ENCODE peak calls at places on chromosomes 11 and 22, in five cellular contexts. G, F, D, W and J are unnamed samples.
A peak's percentile ranks its signal among the peaks of the same experiment; 100 is the strongest.

GRCh38 chr11:124812876-124813275 is 12.7 kb upstream of the MSANTD2 start:
- DNase-seq in W (peak; percentile 60), G (peak; percentile 19), D (no peak), F (no peak), J (no peak)

GRCh38 chr11:83278351-83278750 is 7.8 kb downstream of the CCDC90B start:
- DNase-seq in F (no peak), D (no peak), G (no peak), W (peak; percentile 78), J (no peak)

GRCh38 chr11:35649984-35650383 is 12.6 kb upstream of the TRIM44 start:
- DNase-seq in G (peak; percentile 66), D (no peak), F (no peak), W (peak; percentile 79), J (no peak)

GRCh38 chr11:9577032-9577431 is 3.6 kb downstream of the WEE1 start:
- DNase-seq in F (no peak), D (no peak), G (peak; percentile 66), W (peak; percentile 69), J (no peak)

GRCh38 chr11:120054753-120055045 is 83.2 kb downstream of the TRIM29 start:
- DNase-seq in G (no peak), D (no peak), F (no peak), W (no peak), J (no peak)

GRCh38 chr11:31645747-31646146 is 136.2 kb downstream of the ELP4 start:
- DNase-seq in F (no peak), G (peak; percentile 79), D (no peak), W (peak; percentile 95), J (no peak)

GRCh38 chr22:46477967-46478635 is 59.3 kb downstream of the CELSR1 start:
- DNase-seq in G (no peak), D (no peak), F (no peak), W (no peak), J (no peak)

GRCh38 chr11:100918551-100919500 is 210.8 kb downstream of the PGR start:
- DNase-seq in D (peak; percentile 32), G (no peak), W (peak; percentile 42), F (no peak), J (no peak)

GRCh38 chr11:313787-314547 is at the start of gene IFITM1:
- DNase-seq in F (peak; percentile 82), W (peak; percentile 68), D (peak; percentile 62), G (peak; percentile 33), J (no peak)

GRCh38 chr22:20155330-20156041 is 4.6 kb upstream of the CCDC188 start:
- DNase-seq in D (peak; percentile 28), F (peak; percentile 16), G (peak; percentile 49), W (peak; percentile 73), J (peak; percentile 43)

GRCh38 chr22:38789606-38790005 is 4.3 kb downstream of the DNAL4 start:
- DNase-seq in D (no peak), F (no peak), W (no peak), G (no peak), J (no peak)

GRCh38 chr22:23093090-23093788 is 22.9 kb downstream of the GNAZ start:
- DNase-seq in F (no peak), G (no peak), W (no peak), D (no peak), J (no peak)

GRCh38 chr11:73175551-73176144 is 33.5 kb upstream of the FCHSD2 start:
- DNase-seq in W (no peak), G (no peak), D (no peak), F (no peak), J (no peak)

GRCh38 chr11:73177380-73178091 is 35.4 kb upstream of the FCHSD2 start:
- DNase-seq in G (peak; percentile 55), W (peak; percentile 29), F (no peak), D (no peak), J (no peak)

GRCh38 chr11:73178092-73178539 is 36.0 kb upstream of the FCHSD2 start:
- DNase-seq in F (peak; percentile 73), G (peak; percentile 73), W (peak; percentile 74), D (peak; percentile 82), J (peak; percentile 61)

GRCh38 chr11:73176145-73176891 is 34.2 kb upstream of the FCHSD2 start:
- DNase-seq in G (no peak), F (no peak), D (no peak), W (no peak), J (no peak)

DNA sequence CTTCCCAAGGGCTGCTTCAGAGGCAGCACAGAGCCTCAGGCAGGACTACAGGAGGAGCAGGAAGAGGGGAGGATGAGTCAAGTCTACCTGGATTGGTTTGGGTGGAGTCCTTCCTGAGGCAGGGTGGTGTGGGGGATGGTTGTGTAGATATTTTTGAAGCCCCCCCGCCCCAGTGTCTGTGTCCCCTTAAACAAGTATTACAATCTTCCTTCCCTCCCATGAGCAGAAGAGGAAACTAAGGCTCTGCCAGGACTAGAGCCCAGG is 34.7 kb upstream of the FCHSD2 start:
- DNase-seq in D (no peak), G (peak; percentile 52), W (no peak), F (no peak), J (no peak)
- H3K4me1 ChIP-seq in D (no peaks in the 10 kb centered on the region), G (peaks cover 21% of the 10 kb centered on the region), W (peaks cover 3% of the 10 kb centered on the region), F (peaks cover 10% of the 10 kb centered on the region), J (no peaks in the 10 kb centered on the region)

GRCh38 chr11:10770626-10771254 is 19.7 kb downstream of the CTR9 start:
- DNase-seq in F (no peak), G (peak; percentile 20), D (peak; percentile 49), W (peak; percentile 39), J (peak; percentile 32)
- H3K27ac ChIP-seq in F (no peak overlapping the region), G (no peak overlapping the region), D (no peak overlapping the region), W (no peak overlapping the region), J (no peak overlapping the region)

GRCh38 chr11:123454060-123454651 is 24.1 kb downstream of the GRAMD1B start:
- DNase-seq in W (peak; percentile 68), G (peak; percentile 79), D (no peak), F (peak; percentile 68), J (peak; percentile 79)
- H3K4me3 ChIP-seq in W (no peak overlapping the region), G (no peak overlapping the region), D (no peak overlapping the region), F (no peak overlapping the region), J (peak overlapping the region; percentile 35)

GRCh38 chr22:37240941-37241320 is 3.1 kb downstream of the RAC2 start:
- DNase-seq in G (no peak), F (no peak), D (no peak), W (no peak), J (no peak)

GRCh38 chr22:37244114-37244921 is at the start of gene RAC2:
- DNase-seq in G (peak; percentile 73), W (peak; percentile 63), F (peak; percentile 81), D (peak; percentile 88), J (peak; percentile 81)

GRCh38 chr22:37243402-37244113 is 511 bp downstream of the RAC2 start:
- DNase-seq in G (no peak), W (no peak), D (no peak), F (no peak), J (no peak)

GRCh38 chr22:37241351-37242142 is 2.5 kb downstream of the RAC2 start:
- DNase-seq in F (peak; percentile 54), D (no peak), W (peak; percentile 6), G (no peak), J (peak; percentile 85)

DNA sequence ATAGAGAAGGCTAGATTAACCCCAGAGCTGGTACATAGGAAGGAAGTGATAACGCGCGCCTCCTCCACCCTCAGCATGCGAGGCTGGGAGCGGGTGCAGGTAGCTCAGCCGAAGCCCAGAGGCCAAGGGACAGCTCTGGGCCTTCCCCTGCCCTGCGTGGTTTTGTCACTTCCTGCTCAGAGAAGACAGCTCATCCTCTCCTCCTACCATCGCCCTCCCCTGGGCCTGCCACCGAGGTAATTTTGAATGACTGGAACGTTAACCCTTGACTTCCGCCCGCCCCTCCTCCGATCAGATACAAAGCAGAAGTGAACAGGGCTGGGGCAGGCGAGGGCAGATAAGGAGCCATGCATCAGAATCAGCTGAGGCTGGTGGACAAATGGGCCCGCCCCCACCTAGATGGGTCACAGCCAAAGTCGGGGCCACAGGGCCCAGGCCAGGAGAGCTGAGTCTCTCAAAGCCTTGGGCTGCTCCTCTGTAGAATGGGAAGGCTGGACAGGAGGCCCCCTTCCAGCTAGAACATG is 1.6 kb downstream of the RAC2 start:
- DNase-seq in W (peak; percentile 40), G (peak; percentile 46), D (peak; percentile 68), F (peak; percentile 93), J (peak; percentile 98)
- H3K4me1 ChIP-seq in W (peaks cover 9% of the 10 kb centered on the region), G (peaks cover 25% of the 10 kb centered on the region), D (no peaks in the 10 kb centered on the region), F (peaks cover 64% of the 10 kb centered on the region), J (peaks cover 79% of the 10 kb centered on the region)